ENCODE peak calls at places on chromosomes 11 and 22, in ten cellular contexts. B is CD8-positive, alpha-beta T cell; W is GM20000; E is esophagus muscularis mucosa; X is nephron progenitor cell; A is body of pancreas; R is lower leg skin; H is transverse colon; Q is heart left ventricle; C is HCT116. D is an unnamed sample.

GRCh38 chr11:109435121-109435742 is 13.2 kb downstream of the C11orf87 start:
- DNase-seq in W (no peak), A (no peak), R (no peak), B (no peak), H (no peak), X (no peak), E (peak), C (no peak), Q (no peak), D (no peak)

GRCh38 chr11:26575946-26576345 is 3.9 kb upstream of the MUC15 start:
- DNase-seq in E (no peak), A (no peak), C (no peak), R (no peak), B (no peak), H (no peak), X (no peak), Q (no peak), W (no peak), D (no peak)

GRCh38 chr11:60942207-60942606 is 9.8 kb downstream of the SLC15A3 start:
- DNase-seq in Q (no peak), W (no peak), X (no peak), C (no peak), B (no peak), R (no peak), H (no peak), A (no peak), E (no peak), D (no peak)

GRCh38 chr22:40000171-40000570 is 5.4 kb downstream of the FAM83F start:
- DNase-seq in Q (no peak), H (no peak), C (no peak), R (no peak), X (no peak), E (no peak), B (no peak), W (no peak), A (no peak), D (no peak)

GRCh38 chr11:97722065-97722464 is 1298.7 kb upstream of the CNTN5 start:
- DNase-seq in A (no peak), R (no peak), C (no peak), B (no peak), X (no peak), E (no peak), W (no peak), Q (peak), H (no peak), D (peak)

GRCh38 chr22:23061471-23062280 is 8.6 kb upstream of the GNAZ start:
- DNase-seq in R (no peak), A (no peak), Q (no peak), C (no peak), W (no peak), B (no peak), X (no peak), H (no peak), E (peak), D (peak)

GRCh38 chr22:27405672-27406388 is 395.7 kb downstream of the MN1 start:
- DNase-seq in X (peak), A (peak), B (no peak), E (no peak), W (peak), Q (peak), R (no peak), C (peak), H (peak), D (peak)

GRCh38 chr11:1163321-1163910 is 5.7 kb downstream of the MUC5AC start:
- DNase-seq in X (no peak), Q (no peak), E (no peak), W (peak), B (no peak), H (no peak), A (no peak), C (no peak), R (no peak), D (no peak)

GRCh38 chr11:86954288-86955110 is 696 bp downstream of the FZD4 start:
- DNase-seq in X (peak), B (no peak), E (no peak), H (peak), Q (peak), A (peak), W (no peak), R (peak), C (no peak), D (peak)

GRCh38 chr22:29157759-29158535 is 47.7 kb upstream of the EMID1 start:
- DNase-seq in B (no peak), C (peak), E (no peak), H (no peak), Q (no peak), A (no peak), W (no peak), R (no peak), X (no peak), D (no peak)

GRCh38 chr11:14894657-14895598 is 2.9 kb upstream of the CYP2R1 start:
- DNase-seq in E (no peak), B (no peak), Q (peak), X (no peak), H (peak), R (peak), C (no peak), W (no peak), A (peak), D (no peak)

GRCh38 chr11:4006946-4007680 is 87.5 kb upstream of the RRM1 start:
- DNase-seq in E (no peak), C (no peak), X (no peak), W (no peak), B (no peak), Q (no peak), H (no peak), A (no peak), R (no peak), D (no peak)

GRCh38 chr22:26632422-26633155 is 10.8 kb downstream of the CRYBA4 start:
- DNase-seq in W (no peak), C (no peak), B (no peak), E (no peak), R (no peak), Q (no peak), A (no peak), H (no peak), X (no peak), D (no peak)

GRCh38 chr11:131145806-131146205 is 224.6 kb upstream of the NTM start:
- DNase-seq in R (no peak), H (no peak), Q (no peak), A (no peak), E (no peak), B (no peak), X (no peak), C (no peak), W (no peak), D (no peak)

GRCh38 chr22:45742866-45743450 is 71.3 kb downstream of the ATXN10 start:
- DNase-seq in E (no peak), X (no peak), W (no peak), R (no peak), B (no peak), H (no peak), A (peak), Q (no peak), C (no peak), D (no peak)

GRCh38 chr11:2891291-2891690 is 5.7 kb upstream of the CDKN1C start:
- DNase-seq in B (no peak), Q (no peak), R (no peak), E (no peak), X (no peak), W (no peak), C (no peak), H (no peak), A (no peak), D (no peak)
- TF ChIP-seq CTCF in B (no peak), Q (no peak), R (no peak), E (no peak), X (no peak), W (no peak), C (peak), H (no peak), A (no peak), D (no peak)

GRCh38 chr22:49575703-49576081 is 252.0 kb downstream of the BRD1 start:
- DNase-seq in H (no peak), B (no peak), R (no peak), E (no peak), C (no peak), A (no peak), W (no peak), Q (no peak), X (no peak), D (peak)
- TF ChIP-seq CTCF in H (no peak), B (no peak), R (no peak), E (no peak), C (no peak), A (no peak), W (no peak), Q (no peak), X (no peak), D (no peak)

DNA sequence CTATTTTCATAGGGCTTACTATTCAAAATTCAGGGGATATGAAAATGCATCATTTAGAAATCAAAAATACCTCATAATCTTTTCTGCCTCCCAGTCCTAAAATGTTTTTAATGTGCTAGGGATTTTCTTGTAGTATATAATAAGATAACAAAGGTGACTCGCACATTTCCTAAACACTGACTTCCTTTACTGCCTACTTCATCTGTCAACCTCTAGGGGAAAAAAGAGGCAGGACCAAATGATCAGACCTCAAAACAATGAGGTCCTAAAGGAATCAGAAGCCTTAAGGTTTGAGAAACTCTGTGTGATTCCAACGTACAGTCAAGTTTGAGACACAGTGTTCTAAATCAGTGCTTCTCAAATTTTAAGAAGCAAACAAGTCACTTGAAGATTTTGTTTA is 56.1 kb upstream of the POU2AF2 start:
- DNase-seq in X (no peak), W (no peak), Q (no peak), C (no peak), A (no peak), H (no peak), R (no peak), E (no peak), B (no peak), D (no peak)
- TF ChIP-seq CTCF in X (no peak), W (no peak), Q (no peak), C (no peak), A (no peak), H (no peak), R (no peak), E (no peak), B (no peak), D (no peak)

GRCh38 chr11:66055021-66055420 is 2.9 kb downstream of the SF3B2 start:
- DNase-seq in W (no peak), C (no peak), B (no peak), Q (no peak), X (no peak), R (no peak), E (no peak), A (no peak), H (no peak), D (no peak)

GRCh38 chr11:66051371-66051765 is 796 bp upstream of the SF3B2 start:
- DNase-seq in H (no peak), E (no peak), X (no peak), Q (no peak), C (no peak), W (no peak), A (no peak), B (no peak), R (no peak), D (no peak)

GRCh38 chr11:66051766-66052663 is at the start of gene SF3B2:
- DNase-seq in H (peak), A (peak), W (peak), Q (peak), B (peak), R (peak), E (peak), X (peak), C (peak), D (peak)

GRCh38 chr11:66050581-66051231 is 1.5 kb upstream of the SF3B2 start:
- DNase-seq in X (peak), H (no peak), E (no peak), R (no peak), Q (no peak), B (no peak), A (no peak), W (no peak), C (no peak), D (no peak)

GRCh38 chr11:66052664-66052982 is 459 bp downstream of the SF3B2 start:
- DNase-seq in B (no peak), A (no peak), W (no peak), R (no peak), Q (no peak), E (no peak), C (no peak), H (no peak), X (no peak), D (no peak)
- TF ChIP-seq CTCF in B (no peak), A (no peak), W (no peak), R (no peak), Q (no peak), E (no peak), C (no peak), H (no peak), X (no peak), D (no peak)

GRCh38 chr11:122756417-122756816 is 81.9 kb upstream of the CRTAM start:
- DNase-seq in R (peak), E (no peak), C (no peak), Q (peak), A (no peak), W (peak), H (peak), B (peak), X (no peak), D (no peak)
- TF ChIP-seq CTCF in R (no peak), E (no peak), C (no peak), Q (no peak), A (peak), W (peak), H (no peak), B (peak), X (no peak), D (peak)

GRCh38 chr22:19754701-19755144 is 5.9 kb upstream of the TBX1 start:
- DNase-seq in A (no peak), Q (no peak), E (no peak), C (no peak), X (no peak), W (no peak), B (no peak), R (no peak), H (no peak), D (no peak)

GRCh38 chr22:19755145-19755710 is 5.3 kb upstream of the TBX1 start:
- DNase-seq in A (no peak), X (peak), E (no peak), R (no peak), C (no peak), W (no peak), Q (no peak), B (no peak), H (no peak), D (no peak)

GRCh38 chr22:19753996-19754700 is 6.4 kb upstream of the TBX1 start:
- DNase-seq in A (no peak), Q (no peak), B (no peak), H (no peak), W (peak), C (no peak), E (no peak), R (no peak), X (no peak), D (no peak)

GRCh38 chr22:19751497-19752245 is 8.9 kb upstream of the TBX1 start:
- DNase-seq in R (no peak), W (no peak), C (no peak), X (no peak), B (no peak), E (no peak), H (no peak), A (no peak), Q (no peak), D (no peak)

GRCh38 chr22:19753090-19753842 is 7.3 kb upstream of the TBX1 start:
- DNase-seq in H (no peak), A (no peak), B (no peak), Q (no peak), C (no peak), E (no peak), X (no peak), R (no peak), W (no peak), D (no peak)
- TF ChIP-seq CTCF in H (no peak), A (no peak), B (no peak), Q (no peak), C (peak), E (no peak), X (peak), R (no peak), W (no peak), D (no peak)

GRCh38 chr11:128553662-128554392 is 33.5 kb downstream of the ETS1 start:
- DNase-seq in E (peak), B (no peak), C (no peak), R (no peak), W (no peak), X (no peak), H (no peak), A (no peak), Q (peak), D (no peak)
- TF ChIP-seq CTCF in E (no peak), B (no peak), C (no peak), R (no peak), W (peak), X (no peak), H (no peak), A (no peak), Q (peak), D (no peak)

GRCh38 chr11:94297967-94298576 is 6.3 kb upstream of the IZUMO1R start:
- DNase-seq in Q (no peak), E (no peak), A (no peak), B (no peak), H (no peak), W (no peak), R (no peak), C (no peak), X (no peak), D (no peak)
- TF ChIP-seq CTCF in Q (no peak), E (no peak), A (no peak), B (no peak), H (no peak), W (no peak), R (no peak), C (peak), X (no peak), D (no peak)

DNA sequence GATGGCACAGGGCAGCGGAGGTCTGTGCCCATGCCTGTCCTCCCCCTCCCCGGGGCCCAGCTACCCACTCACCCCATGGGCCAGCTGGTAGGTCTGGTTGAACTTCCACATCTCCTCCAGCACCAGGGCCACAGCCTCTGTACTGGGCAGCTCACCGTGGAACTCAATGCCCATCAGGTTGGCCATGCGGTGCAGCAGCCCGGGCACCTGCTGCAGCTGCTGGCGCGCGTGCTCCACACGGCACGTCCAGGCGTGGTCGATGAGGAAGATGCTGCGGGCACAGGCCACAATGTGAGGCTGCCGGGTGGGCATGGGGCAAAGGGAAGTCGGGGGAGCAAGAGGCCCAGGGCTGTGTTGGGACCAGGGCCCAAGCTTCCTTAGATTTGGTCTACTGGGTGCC is 6.3 kb downstream of the TTLL12 start:
- DNase-seq in X (no peak), Q (peak), C (no peak), A (no peak), B (no peak), R (no peak), W (no peak), H (no peak), E (no peak), D (no peak)
- TF ChIP-seq CTCF in X (no peak), Q (no peak), C (no peak), A (no peak), B (no peak), R (no peak), W (no peak), H (no peak), E (no peak), D (no peak)

DNA sequence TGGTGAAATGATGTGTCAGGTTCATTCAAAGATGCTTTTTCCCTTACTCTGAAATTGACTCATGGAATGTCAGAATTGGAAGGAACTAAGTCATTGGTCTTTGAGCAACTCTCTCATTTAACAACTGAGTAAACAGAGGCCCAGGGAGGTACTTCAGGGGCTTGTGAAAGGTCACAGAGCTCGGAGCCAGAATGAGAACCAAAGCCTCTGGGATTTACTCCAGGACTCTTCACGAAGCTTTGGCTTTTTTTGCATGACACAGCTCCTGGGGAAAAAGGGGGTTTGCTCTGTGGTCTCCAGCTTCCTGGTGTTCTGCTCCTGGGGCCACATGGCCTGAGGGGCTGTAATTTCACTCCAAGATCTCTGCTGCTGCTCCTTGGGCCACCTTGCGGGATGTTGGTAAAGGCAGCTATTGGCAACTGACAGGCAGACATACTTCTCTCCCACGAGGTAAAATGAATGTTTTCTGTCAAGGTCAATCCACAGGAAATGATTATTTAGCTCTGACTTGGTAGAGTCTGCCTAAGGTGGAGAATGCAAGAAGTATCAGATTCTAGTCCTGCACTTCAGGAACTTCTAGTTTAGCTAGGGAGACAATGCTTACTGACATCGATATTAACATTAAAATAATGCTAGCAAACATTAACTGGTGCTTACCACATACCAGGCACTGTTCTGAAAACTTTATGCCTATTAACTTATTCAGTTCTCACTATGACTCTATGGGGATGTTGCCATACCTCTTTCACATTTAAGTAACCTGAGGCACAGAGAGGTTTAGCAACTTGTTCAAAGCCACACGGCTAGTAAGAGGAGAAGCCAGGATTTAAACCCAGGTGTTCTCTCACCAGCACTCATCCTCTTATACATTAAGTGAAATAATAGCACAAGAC is 16.1 kb downstream of the PKNOX2 start:
- DNase-seq in A (no peak), X (no peak), B (no peak), R (no peak), C (no peak), W (no peak), Q (no peak), H (no peak), E (no peak), D (peak)
- TF ChIP-seq CTCF in A (no peak), X (no peak), B (no peak), R (no peak), C (no peak), W (no peak), Q (no peak), H (no peak), E (no peak), D (no peak)

D was measured in osteocyte.